ENCODE peak calls at places on chromosomes 4 and X, in six cellular contexts. L, H, B, R, D and X are unnamed samples.
A peak's percentile ranks its signal among the peaks of the same experiment; 100 is the strongest.

GRCh38 chrX:132591719-132592275 is 103.0 kb upstream of the MBNL3 start:
- DNase-seq in L (no peak), H (no peak), B (no peak), R (no peak), D (no peak), X (no peak)

GRCh38 chr4:173333658-173334084 is 487 bp downstream of the HMGB2 start:
- DNase-seq in L (no peak), H (peak; percentile 67), B (peak; percentile 58), R (peak; percentile 40), D (peak; percentile 45), X (peak; percentile 38)

GRCh38 chr4:181756451-181756850 is 486.8 kb upstream of the TENM3 start:
- DNase-seq in L (no peak), H (no peak), B (peak; percentile 1), R (no peak), D (no peak), X (no peak)

GRCh38 chr4:39037491-39037825 is 5.2 kb upstream of the TMEM156 start:
- DNase-seq in L (peak; percentile 92), H (no peak), B (peak; percentile 29), R (peak; percentile 75), D (no peak), X (no peak)

GRCh38 chr4:6280365-6280996 is 10.8 kb downstream of the WFS1 start:
- DNase-seq in L (peak; percentile 58), H (no peak), B (no peak), R (no peak), D (peak; percentile 54), X (no peak)

GRCh38 chrX:103356897-103357296 is 591 bp downstream of the TCEAL9 start:
- DNase-seq in L (no peak), H (no peak), B (peak; percentile 40), R (no peak), D (no peak), X (no peak)

GRCh38 chr4:114077610-114078009 is 98.2 kb upstream of the ARSJ start:
- DNase-seq in L (peak; percentile 86), H (no peak), B (no peak), R (peak; percentile 69), D (no peak), X (no peak)

GRCh38 chrX:103608305-103608963 is 671 bp downstream of the TCEAL3 start:
- DNase-seq in L (no peak), H (no peak), B (no peak), R (no peak), D (no peak), X (no peak)

GRCh38 chrX:24146283-24146865 is 3.2 kb upstream of the ZFX start:
- DNase-seq in L (no peak), H (no peak), B (no peak), R (peak; percentile 39), D (no peak), X (no peak)

GRCh38 chr4:76663794-76664193 is 228.8 kb downstream of the SHROOM3 start:
- DNase-seq in L (peak; percentile 57), H (no peak), B (no peak), R (no peak), D (no peak), X (no peak)

GRCh38 chrX:65587616-65588526 is 53.3 kb upstream of the LAS1L start:
- DNase-seq in L (peak; percentile 67), H (peak; percentile 62), B (no peak), R (peak; percentile 58), D (peak; percentile 67), X (no peak)

GRCh38 chr4:186347743-186348142 is 81.8 kb downstream of the F11 start:
- DNase-seq in L (no peak), H (no peak), B (peak; percentile 21), R (no peak), D (no peak), X (no peak)

GRCh38 chr4:185275501-185275900 is 66.1 kb downstream of the SNX25 start:
- DNase-seq in L (no peak), H (no peak), B (no peak), R (no peak), D (no peak), X (no peak)

GRCh38 chrX:30308263-30309138 is 689 bp downstream of the NR0B1 start:
- DNase-seq in L (no peak), H (no peak), B (peak; percentile 46), R (peak; percentile 18), D (no peak), X (peak; percentile 17)

GRCh38 chr4:128653514-128654420 is 155.7 kb upstream of the JADE1 start:
- DNase-seq in L (no peak), H (no peak), B (peak; percentile 47), R (peak; percentile 78), D (no peak), X (no peak)

GRCh38 chrX:65545456-65545855 is 10.9 kb upstream of the LAS1L start:
- DNase-seq in L (no peak), H (no peak), B (no peak), R (no peak), D (no peak), X (no peak)

GRCh38 chr4:156154978-156155377 is 201.3 kb upstream of the CTSO start:
- DNase-seq in L (peak; percentile 7), H (no peak), B (no peak), R (peak; percentile 38), D (no peak), X (no peak)
- TF ChIP-seq CTCF in L (peak; percentile 4), H (no peak), B (peak; percentile 20), R (peak; percentile 49), D (no peak), X (peak; percentile 13)

DNA sequence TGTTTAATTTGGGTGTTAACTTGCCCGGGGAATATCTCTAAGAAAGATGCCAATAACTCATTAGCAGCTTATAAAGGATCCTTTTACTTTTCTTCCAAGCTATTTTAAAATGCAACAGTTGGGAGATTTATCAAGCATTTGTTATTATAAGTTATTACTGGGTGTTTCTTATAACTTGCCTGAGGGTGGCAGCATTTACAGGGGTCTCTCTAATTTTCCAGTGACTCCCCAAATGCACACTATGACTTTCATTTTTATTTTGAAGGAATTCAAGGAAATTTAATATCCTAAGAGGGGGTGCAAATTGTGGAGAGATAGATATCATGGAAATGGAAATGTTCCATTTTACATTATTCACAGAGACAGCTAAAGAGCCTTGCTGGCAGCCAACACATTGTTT is 138.0 kb downstream of the PDGFRA start:
- DNase-seq in L (no peak), H (no peak), B (no peak), R (peak; percentile 7), D (no peak), X (no peak)
- TF ChIP-seq CTCF in L (no peak), H (no peak), B (peak; percentile 20), R (peak; percentile 19), D (no peak), X (no peak)

GRCh38 chr4:137922721-137923120 is 319.4 kb downstream of the SLC7A11 start:
- DNase-seq in L (no peak), H (no peak), B (no peak), R (no peak), D (no peak), X (no peak)
- TF ChIP-seq CTCF in L (no peak), H (no peak), B (no peak), R (no peak), D (no peak), X (no peak)

DNA sequence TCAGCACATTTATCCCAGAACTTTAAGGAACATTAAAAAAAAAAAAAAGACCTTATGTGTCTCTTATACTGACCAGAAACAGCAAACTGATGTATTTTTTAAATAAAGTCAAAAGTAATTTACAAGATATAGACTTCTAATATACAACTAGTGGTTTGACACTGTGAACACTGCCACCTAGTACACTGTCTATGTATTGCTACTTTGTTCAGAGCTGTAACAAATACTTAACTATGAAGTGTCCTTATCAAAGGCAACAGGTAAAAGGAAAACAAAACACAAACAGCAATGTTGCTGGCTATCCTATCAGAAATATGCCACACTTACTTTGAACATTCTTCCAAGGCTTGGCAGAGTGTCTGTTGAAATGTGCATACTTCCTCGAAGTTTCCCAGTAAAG is 60.4 kb downstream of the CD40LG start:
- DNase-seq in L (peak; percentile 21), H (no peak), B (no peak), R (peak; percentile 43), D (no peak), X (no peak)
- TF ChIP-seq CTCF in L (peak; percentile 19), H (peak; percentile 43), B (peak; percentile 53), R (peak; percentile 49), D (no peak), X (peak; percentile 42)